ENCODE peak calls at places on chromosomes 13 and 19, in nine cellular contexts. One of them, this sample, is unnamed.

GRCh38 chr13:106114981-106115554 is 420.4 kb downstream of the EFNB2 start:
- DNase-seq in OCI-M1: no peak
- DNase-seq in progenitor cell of endocrine pancreas: no peak
- DNase-seq in astrocyte of the cerebellum: peak
- DNase-seq in colonic mucosa: no peak
- DNase-seq in type B pancreatic cell: no peak
- DNase-seq in mesothelial cell of epicardium: no peak
- DNase-seq in activated CD4-positive, alpha-beta memory T cell treated with anti-CD3 and anti-CD28 coated beads, Interleukin-2, amount 10 ng/mL, durations not matched to agents 7 days and 5 days: no peak
- DNase-seq in stimulated activated CD8-positive, alpha-beta memory T cell treated with anti-CD3 and anti-CD28 coated beads, Interleukin-12 subunit alpha, Interleukin-12 subunit beta, amount 100 ng/mL, for 4 hours: no peak
- DNase-seq in this sample: no peak

GRCh38 chr13:50731400-50731799 is 112.1 kb downstream of the DLEU7 start:
- DNase-seq in OCI-M1: no peak
- DNase-seq in progenitor cell of endocrine pancreas: no peak
- DNase-seq in astrocyte of the cerebellum: peak
- DNase-seq in colonic mucosa: no peak
- DNase-seq in type B pancreatic cell: no peak
- DNase-seq in mesothelial cell of epicardium: no peak
- DNase-seq in activated CD4-positive, alpha-beta memory T cell treated with anti-CD3 and anti-CD28 coated beads, Interleukin-2, amount 10 ng/mL, durations not matched to agents 7 days and 5 days: no peak
- DNase-seq in stimulated activated CD8-positive, alpha-beta memory T cell treated with anti-CD3 and anti-CD28 coated beads, Interleukin-12 subunit alpha, Interleukin-12 subunit beta, amount 100 ng/mL, for 4 hours: no peak
- DNase-seq in this sample: no peak

GRCh38 chr19:49196527-49197240 is 39.1 kb downstream of the TRPM4 start:
- DNase-seq in OCI-M1: no peak
- DNase-seq in progenitor cell of endocrine pancreas: no peak
- DNase-seq in astrocyte of the cerebellum: no peak
- DNase-seq in colonic mucosa: peak
- DNase-seq in type B pancreatic cell: no peak
- DNase-seq in mesothelial cell of epicardium: no peak
- DNase-seq in activated CD4-positive, alpha-beta memory T cell treated with anti-CD3 and anti-CD28 coated beads, Interleukin-2, amount 10 ng/mL, durations not matched to agents 7 days and 5 days: no peak
- DNase-seq in stimulated activated CD8-positive, alpha-beta memory T cell treated with anti-CD3 and anti-CD28 coated beads, Interleukin-12 subunit alpha, Interleukin-12 subunit beta, amount 100 ng/mL, for 4 hours: no peak
- DNase-seq in this sample: no peak

GRCh38 chr19:48635263-48635965 is 1.8 kb downstream of the DBP start:
- DNase-seq in OCI-M1: peak
- DNase-seq in progenitor cell of endocrine pancreas: no peak
- DNase-seq in astrocyte of the cerebellum: no peak
- DNase-seq in colonic mucosa: peak
- DNase-seq in type B pancreatic cell: peak
- DNase-seq in mesothelial cell of epicardium: no peak
- DNase-seq in activated CD4-positive, alpha-beta memory T cell treated with anti-CD3 and anti-CD28 coated beads, Interleukin-2, amount 10 ng/mL, durations not matched to agents 7 days and 5 days: peak
- DNase-seq in stimulated activated CD8-positive, alpha-beta memory T cell treated with anti-CD3 and anti-CD28 coated beads, Interleukin-12 subunit alpha, Interleukin-12 subunit beta, amount 100 ng/mL, for 4 hours: peak
- DNase-seq in this sample: peak

GRCh38 chr19:38912600-38913514 is 871 bp upstream of the CCER2 start:
- DNase-seq in OCI-M1: peak
- DNase-seq in progenitor cell of endocrine pancreas: no peak
- DNase-seq in astrocyte of the cerebellum: no peak
- DNase-seq in colonic mucosa: no peak
- DNase-seq in type B pancreatic cell: no peak
- DNase-seq in mesothelial cell of epicardium: no peak
- DNase-seq in activated CD4-positive, alpha-beta memory T cell treated with anti-CD3 and anti-CD28 coated beads, Interleukin-2, amount 10 ng/mL, durations not matched to agents 7 days and 5 days: no peak
- DNase-seq in stimulated activated CD8-positive, alpha-beta memory T cell treated with anti-CD3 and anti-CD28 coated beads, Interleukin-12 subunit alpha, Interleukin-12 subunit beta, amount 100 ng/mL, for 4 hours: no peak
- DNase-seq in this sample: no peak

GRCh38 chr13:26280295-26280694 is 26.4 kb downstream of the CDK8 start:
- DNase-seq in OCI-M1: no peak
- DNase-seq in progenitor cell of endocrine pancreas: no peak
- DNase-seq in astrocyte of the cerebellum: no peak
- DNase-seq in colonic mucosa: no peak
- DNase-seq in type B pancreatic cell: no peak
- DNase-seq in mesothelial cell of epicardium: no peak
- DNase-seq in activated CD4-positive, alpha-beta memory T cell treated with anti-CD3 and anti-CD28 coated beads, Interleukin-2, amount 10 ng/mL, durations not matched to agents 7 days and 5 days: no peak
- DNase-seq in stimulated activated CD8-positive, alpha-beta memory T cell treated with anti-CD3 and anti-CD28 coated beads, Interleukin-12 subunit alpha, Interleukin-12 subunit beta, amount 100 ng/mL, for 4 hours: no peak
- DNase-seq in this sample: no peak

GRCh38 chr13:51426982-51427381 is 25.9 kb downstream of the INTS6 start:
- DNase-seq in OCI-M1: no peak
- DNase-seq in progenitor cell of endocrine pancreas: no peak
- DNase-seq in astrocyte of the cerebellum: no peak
- DNase-seq in colonic mucosa: no peak
- DNase-seq in type B pancreatic cell: no peak
- DNase-seq in mesothelial cell of epicardium: no peak
- DNase-seq in activated CD4-positive, alpha-beta memory T cell treated with anti-CD3 and anti-CD28 coated beads, Interleukin-2, amount 10 ng/mL, durations not matched to agents 7 days and 5 days: no peak
- DNase-seq in stimulated activated CD8-positive, alpha-beta memory T cell treated with anti-CD3 and anti-CD28 coated beads, Interleukin-12 subunit alpha, Interleukin-12 subunit beta, amount 100 ng/mL, for 4 hours: no peak
- DNase-seq in this sample: no peak

GRCh38 chr13:102914629-102914935 is 68.8 kb downstream of the ERCC5 start:
- DNase-seq in OCI-M1: no peak
- DNase-seq in progenitor cell of endocrine pancreas: no peak
- DNase-seq in astrocyte of the cerebellum: no peak
- DNase-seq in colonic mucosa: no peak
- DNase-seq in type B pancreatic cell: no peak
- DNase-seq in mesothelial cell of epicardium: no peak
- DNase-seq in activated CD4-positive, alpha-beta memory T cell treated with anti-CD3 and anti-CD28 coated beads, Interleukin-2, amount 10 ng/mL, durations not matched to agents 7 days and 5 days: no peak
- DNase-seq in stimulated activated CD8-positive, alpha-beta memory T cell treated with anti-CD3 and anti-CD28 coated beads, Interleukin-12 subunit alpha, Interleukin-12 subunit beta, amount 100 ng/mL, for 4 hours: no peak
- DNase-seq in this sample: no peak

GRCh38 chr19:49502866-49503581 is 6.8 kb downstream of the RPS11 start:
- DNase-seq in OCI-M1: peak
- DNase-seq in progenitor cell of endocrine pancreas: no peak
- DNase-seq in astrocyte of the cerebellum: peak
- DNase-seq in colonic mucosa: no peak
- DNase-seq in type B pancreatic cell: no peak
- DNase-seq in mesothelial cell of epicardium: no peak
- DNase-seq in activated CD4-positive, alpha-beta memory T cell treated with anti-CD3 and anti-CD28 coated beads, Interleukin-2, amount 10 ng/mL, durations not matched to agents 7 days and 5 days: peak
- DNase-seq in stimulated activated CD8-positive, alpha-beta memory T cell treated with anti-CD3 and anti-CD28 coated beads, Interleukin-12 subunit alpha, Interleukin-12 subunit beta, amount 100 ng/mL, for 4 hours: no peak
- DNase-seq in this sample: peak

GRCh38 chr19:30304540-30304939 is 67.6 kb upstream of the ZNF536 start:
- DNase-seq in OCI-M1: no peak
- DNase-seq in progenitor cell of endocrine pancreas: no peak
- DNase-seq in astrocyte of the cerebellum: no peak
- DNase-seq in colonic mucosa: no peak
- DNase-seq in type B pancreatic cell: no peak
- DNase-seq in mesothelial cell of epicardium: no peak
- DNase-seq in activated CD4-positive, alpha-beta memory T cell treated with anti-CD3 and anti-CD28 coated beads, Interleukin-2, amount 10 ng/mL, durations not matched to agents 7 days and 5 days: no peak
- DNase-seq in stimulated activated CD8-positive, alpha-beta memory T cell treated with anti-CD3 and anti-CD28 coated beads, Interleukin-12 subunit alpha, Interleukin-12 subunit beta, amount 100 ng/mL, for 4 hours: no peak
- DNase-seq in this sample: no peak

GRCh38 chr19:47228937-47229673 is 1.9 kb downstream of the BBC3 start:
- DNase-seq in OCI-M1: peak
- DNase-seq in progenitor cell of endocrine pancreas: no peak
- DNase-seq in astrocyte of the cerebellum: no peak
- DNase-seq in colonic mucosa: peak
- DNase-seq in type B pancreatic cell: no peak
- DNase-seq in mesothelial cell of epicardium: no peak
- DNase-seq in activated CD4-positive, alpha-beta memory T cell treated with anti-CD3 and anti-CD28 coated beads, Interleukin-2, amount 10 ng/mL, durations not matched to agents 7 days and 5 days: peak
- DNase-seq in stimulated activated CD8-positive, alpha-beta memory T cell treated with anti-CD3 and anti-CD28 coated beads, Interleukin-12 subunit alpha, Interleukin-12 subunit beta, amount 100 ng/mL, for 4 hours: no peak
- DNase-seq in this sample: no peak

GRCh38 chr19:33441277-33441699 is 67.8 kb downstream of the CEBPG start:
- DNase-seq in OCI-M1: peak
- DNase-seq in progenitor cell of endocrine pancreas: no peak
- DNase-seq in astrocyte of the cerebellum: no peak
- DNase-seq in colonic mucosa: no peak
- DNase-seq in type B pancreatic cell: no peak
- DNase-seq in mesothelial cell of epicardium: no peak
- DNase-seq in activated CD4-positive, alpha-beta memory T cell treated with anti-CD3 and anti-CD28 coated beads, Interleukin-2, amount 10 ng/mL, durations not matched to agents 7 days and 5 days: peak
- DNase-seq in stimulated activated CD8-positive, alpha-beta memory T cell treated with anti-CD3 and anti-CD28 coated beads, Interleukin-12 subunit alpha, Interleukin-12 subunit beta, amount 100 ng/mL, for 4 hours: no peak
- DNase-seq in this sample: no peak

GRCh38 chr19:7923295-7924191 is 2.4 kb downstream of the CTXN1 start:
- DNase-seq in OCI-M1: no peak
- DNase-seq in progenitor cell of endocrine pancreas: no peak
- DNase-seq in astrocyte of the cerebellum: no peak
- DNase-seq in colonic mucosa: no peak
- DNase-seq in type B pancreatic cell: no peak
- DNase-seq in mesothelial cell of epicardium: peak
- DNase-seq in activated CD4-positive, alpha-beta memory T cell treated with anti-CD3 and anti-CD28 coated beads, Interleukin-2, amount 10 ng/mL, durations not matched to agents 7 days and 5 days: no peak
- DNase-seq in stimulated activated CD8-positive, alpha-beta memory T cell treated with anti-CD3 and anti-CD28 coated beads, Interleukin-12 subunit alpha, Interleukin-12 subunit beta, amount 100 ng/mL, for 4 hours: no peak
- DNase-seq in this sample: no peak

GRCh38 chr13:39892731-39893293 is 237.3 kb downstream of the COG6 start:
- DNase-seq in OCI-M1: no peak
- DNase-seq in progenitor cell of endocrine pancreas: no peak
- DNase-seq in astrocyte of the cerebellum: no peak
- DNase-seq in colonic mucosa: no peak
- DNase-seq in type B pancreatic cell: no peak
- DNase-seq in mesothelial cell of epicardium: no peak
- DNase-seq in activated CD4-positive, alpha-beta memory T cell treated with anti-CD3 and anti-CD28 coated beads, Interleukin-2, amount 10 ng/mL, durations not matched to agents 7 days and 5 days: peak
- DNase-seq in stimulated activated CD8-positive, alpha-beta memory T cell treated with anti-CD3 and anti-CD28 coated beads, Interleukin-12 subunit alpha, Interleukin-12 subunit beta, amount 100 ng/mL, for 4 hours: no peak
- DNase-seq in this sample: no peak

GRCh38 chr13:94079876-94080275 is 399.6 kb downstream of the DCT start:
- DNase-seq in OCI-M1: no peak
- DNase-seq in progenitor cell of endocrine pancreas: no peak
- DNase-seq in astrocyte of the cerebellum: no peak
- DNase-seq in colonic mucosa: no peak
- DNase-seq in type B pancreatic cell: no peak
- DNase-seq in mesothelial cell of epicardium: no peak
- DNase-seq in activated CD4-positive, alpha-beta memory T cell treated with anti-CD3 and anti-CD28 coated beads, Interleukin-2, amount 10 ng/mL, durations not matched to agents 7 days and 5 days: no peak
- DNase-seq in stimulated activated CD8-positive, alpha-beta memory T cell treated with anti-CD3 and anti-CD28 coated beads, Interleukin-12 subunit alpha, Interleukin-12 subunit beta, amount 100 ng/mL, for 4 hours: no peak
- DNase-seq in this sample: no peak

GRCh38 chr13:109314101-109314500 is 472.3 kb downstream of the IRS2 start:
- DNase-seq in OCI-M1: no peak
- DNase-seq in progenitor cell of endocrine pancreas: no peak
- DNase-seq in astrocyte of the cerebellum: no peak
- DNase-seq in colonic mucosa: no peak
- DNase-seq in type B pancreatic cell: no peak
- DNase-seq in mesothelial cell of epicardium: no peak
- DNase-seq in activated CD4-positive, alpha-beta memory T cell treated with anti-CD3 and anti-CD28 coated beads, Interleukin-2, amount 10 ng/mL, durations not matched to agents 7 days and 5 days: no peak
- DNase-seq in stimulated activated CD8-positive, alpha-beta memory T cell treated with anti-CD3 and anti-CD28 coated beads, Interleukin-12 subunit alpha, Interleukin-12 subunit beta, amount 100 ng/mL, for 4 hours: no peak
- DNase-seq in this sample: no peak

GRCh38 chr13:36430247-36431203 is 1.8 kb upstream of the CCNA1 start:
- DNase-seq in OCI-M1: no peak
- DNase-seq in progenitor cell of endocrine pancreas: no peak
- DNase-seq in astrocyte of the cerebellum: no peak
- DNase-seq in colonic mucosa: no peak
- DNase-seq in type B pancreatic cell: no peak
- DNase-seq in mesothelial cell of epicardium: no peak
- DNase-seq in activated CD4-positive, alpha-beta memory T cell treated with anti-CD3 and anti-CD28 coated beads, Interleukin-2, amount 10 ng/mL, durations not matched to agents 7 days and 5 days: no peak
- DNase-seq in stimulated activated CD8-positive, alpha-beta memory T cell treated with anti-CD3 and anti-CD28 coated beads, Interleukin-12 subunit alpha, Interleukin-12 subunit beta, amount 100 ng/mL, for 4 hours: no peak
- DNase-seq in this sample: peak

GRCh38 chr19:54464624-54465266 is 1.2 kb upstream of the LENG9 start:
- DNase-seq in OCI-M1: peak
- DNase-seq in progenitor cell of endocrine pancreas: peak
- DNase-seq in astrocyte of the cerebellum: no peak
- DNase-seq in colonic mucosa: peak
- DNase-seq in type B pancreatic cell: peak
- DNase-seq in mesothelial cell of epicardium: no peak
- DNase-seq in activated CD4-positive, alpha-beta memory T cell treated with anti-CD3 and anti-CD28 coated beads, Interleukin-2, amount 10 ng/mL, durations not matched to agents 7 days and 5 days: peak
- DNase-seq in stimulated activated CD8-positive, alpha-beta memory T cell treated with anti-CD3 and anti-CD28 coated beads, Interleukin-12 subunit alpha, Interleukin-12 subunit beta, amount 100 ng/mL, for 4 hours: peak
- DNase-seq in this sample: peak

GRCh38 chr19:37251308-37252229 is 33.6 kb downstream of the ZNF383 start:
- DNase-seq in OCI-M1: peak
- DNase-seq in progenitor cell of endocrine pancreas: no peak
- DNase-seq in astrocyte of the cerebellum: peak
- DNase-seq in colonic mucosa: peak
- DNase-seq in type B pancreatic cell: no peak
- DNase-seq in mesothelial cell of epicardium: no peak
- DNase-seq in activated CD4-positive, alpha-beta memory T cell treated with anti-CD3 and anti-CD28 coated beads, Interleukin-2, amount 10 ng/mL, durations not matched to agents 7 days and 5 days: peak
- DNase-seq in stimulated activated CD8-positive, alpha-beta memory T cell treated with anti-CD3 and anti-CD28 coated beads, Interleukin-12 subunit alpha, Interleukin-12 subunit beta, amount 100 ng/mL, for 4 hours: peak
- DNase-seq in this sample: no peak

GRCh38 chr13:85277753-85278152 is 521.5 kb downstream of the SLITRK6 start:
- DNase-seq in OCI-M1: no peak
- DNase-seq in progenitor cell of endocrine pancreas: no peak
- DNase-seq in astrocyte of the cerebellum: no peak
- DNase-seq in colonic mucosa: no peak
- DNase-seq in type B pancreatic cell: no peak
- DNase-seq in mesothelial cell of epicardium: no peak
- DNase-seq in activated CD4-positive, alpha-beta memory T cell treated with anti-CD3 and anti-CD28 coated beads, Interleukin-2, amount 10 ng/mL, durations not matched to agents 7 days and 5 days: no peak
- DNase-seq in stimulated activated CD8-positive, alpha-beta memory T cell treated with anti-CD3 and anti-CD28 coated beads, Interleukin-12 subunit alpha, Interleukin-12 subunit beta, amount 100 ng/mL, for 4 hours: no peak
- DNase-seq in this sample: no peak

GRCh38 chr13:28338202-28338601 is 156.7 kb downstream of the FLT1 start:
- DNase-seq in OCI-M1: no peak
- DNase-seq in progenitor cell of endocrine pancreas: no peak
- DNase-seq in astrocyte of the cerebellum: peak
- DNase-seq in colonic mucosa: no peak
- DNase-seq in type B pancreatic cell: no peak
- DNase-seq in mesothelial cell of epicardium: no peak
- DNase-seq in activated CD4-positive, alpha-beta memory T cell treated with anti-CD3 and anti-CD28 coated beads, Interleukin-2, amount 10 ng/mL, durations not matched to agents 7 days and 5 days: no peak
- DNase-seq in stimulated activated CD8-positive, alpha-beta memory T cell treated with anti-CD3 and anti-CD28 coated beads, Interleukin-12 subunit alpha, Interleukin-12 subunit beta, amount 100 ng/mL, for 4 hours: no peak
- DNase-seq in this sample: no peak

GRCh38 chr19:6728346-6728745 is 7.9 kb upstream of the C3 start:
- DNase-seq in OCI-M1: peak
- DNase-seq in progenitor cell of endocrine pancreas: no peak
- DNase-seq in astrocyte of the cerebellum: no peak
- DNase-seq in colonic mucosa: no peak
- DNase-seq in type B pancreatic cell: no peak
- DNase-seq in mesothelial cell of epicardium: no peak
- DNase-seq in activated CD4-positive, alpha-beta memory T cell treated with anti-CD3 and anti-CD28 coated beads, Interleukin-2, amount 10 ng/mL, durations not matched to agents 7 days and 5 days: no peak
- DNase-seq in stimulated activated CD8-positive, alpha-beta memory T cell treated with anti-CD3 and anti-CD28 coated beads, Interleukin-12 subunit alpha, Interleukin-12 subunit beta, amount 100 ng/mL, for 4 hours: no peak
- DNase-seq in this sample: no peak

GRCh38 chr19:13176345-13176744 is 26.1 kb downstream of the IER2 start:
- DNase-seq in OCI-M1: no peak
- DNase-seq in progenitor cell of endocrine pancreas: no peak
- DNase-seq in astrocyte of the cerebellum: no peak
- DNase-seq in colonic mucosa: no peak
- DNase-seq in type B pancreatic cell: no peak
- DNase-seq in mesothelial cell of epicardium: no peak
- DNase-seq in activated CD4-positive, alpha-beta memory T cell treated with anti-CD3 and anti-CD28 coated beads, Interleukin-2, amount 10 ng/mL, durations not matched to agents 7 days and 5 days: no peak
- DNase-seq in stimulated activated CD8-positive, alpha-beta memory T cell treated with anti-CD3 and anti-CD28 coated beads, Interleukin-12 subunit alpha, Interleukin-12 subunit beta, amount 100 ng/mL, for 4 hours: no peak
- DNase-seq in this sample: no peak

GRCh38 chr13:97946951-97947588 is 6.4 kb upstream of the IPO5 start:
- DNase-seq in OCI-M1: no peak
- DNase-seq in progenitor cell of endocrine pancreas: no peak
- DNase-seq in astrocyte of the cerebellum: peak
- DNase-seq in colonic mucosa: no peak
- DNase-seq in type B pancreatic cell: no peak
- DNase-seq in mesothelial cell of epicardium: no peak
- DNase-seq in activated CD4-positive, alpha-beta memory T cell treated with anti-CD3 and anti-CD28 coated beads, Interleukin-2, amount 10 ng/mL, durations not matched to agents 7 days and 5 days: no peak
- DNase-seq in stimulated activated CD8-positive, alpha-beta memory T cell treated with anti-CD3 and anti-CD28 coated beads, Interleukin-12 subunit alpha, Interleukin-12 subunit beta, amount 100 ng/mL, for 4 hours: no peak
- DNase-seq in this sample: no peak

GRCh38 chr13:23681253-23681652 is 111.0 kb downstream of the TNFRSF19 start:
- DNase-seq in OCI-M1: no peak
- DNase-seq in progenitor cell of endocrine pancreas: no peak
- DNase-seq in astrocyte of the cerebellum: no peak
- DNase-seq in colonic mucosa: no peak
- DNase-seq in type B pancreatic cell: no peak
- DNase-seq in mesothelial cell of epicardium: no peak
- DNase-seq in activated CD4-positive, alpha-beta memory T cell treated with anti-CD3 and anti-CD28 coated beads, Interleukin-2, amount 10 ng/mL, durations not matched to agents 7 days and 5 days: no peak
- DNase-seq in stimulated activated CD8-positive, alpha-beta memory T cell treated with anti-CD3 and anti-CD28 coated beads, Interleukin-12 subunit alpha, Interleukin-12 subunit beta, amount 100 ng/mL, for 4 hours: no peak
- DNase-seq in this sample: no peak

GRCh38 chr19:46620716-46621115 is 4.2 kb downstream of the PTGIR start:
- DNase-seq in OCI-M1: no peak
- DNase-seq in progenitor cell of endocrine pancreas: no peak
- DNase-seq in astrocyte of the cerebellum: no peak
- DNase-seq in colonic mucosa: no peak
- DNase-seq in type B pancreatic cell: no peak
- DNase-seq in mesothelial cell of epicardium: no peak
- DNase-seq in activated CD4-positive, alpha-beta memory T cell treated with anti-CD3 and anti-CD28 coated beads, Interleukin-2, amount 10 ng/mL, durations not matched to agents 7 days and 5 days: no peak
- DNase-seq in stimulated activated CD8-positive, alpha-beta memory T cell treated with anti-CD3 and anti-CD28 coated beads, Interleukin-12 subunit alpha, Interleukin-12 subunit beta, amount 100 ng/mL, for 4 hours: no peak
- DNase-seq in this sample: no peak

GRCh38 chr19:55096061-55096701 is 20.5 kb downstream of the EPS8L1 start:
- DNase-seq in OCI-M1: no peak
- DNase-seq in progenitor cell of endocrine pancreas: no peak
- DNase-seq in astrocyte of the cerebellum: no peak
- DNase-seq in colonic mucosa: no peak
- DNase-seq in type B pancreatic cell: no peak
- DNase-seq in mesothelial cell of epicardium: no peak
- DNase-seq in activated CD4-positive, alpha-beta memory T cell treated with anti-CD3 and anti-CD28 coated beads, Interleukin-2, amount 10 ng/mL, durations not matched to agents 7 days and 5 days: no peak
- DNase-seq in stimulated activated CD8-positive, alpha-beta memory T cell treated with anti-CD3 and anti-CD28 coated beads, Interleukin-12 subunit alpha, Interleukin-12 subunit beta, amount 100 ng/mL, for 4 hours: no peak
- DNase-seq in this sample: no peak

GRCh38 chr19:17779281-17779930 is 15.5 kb upstream of the B3GNT3 start:
- DNase-seq in OCI-M1: peak
- DNase-seq in progenitor cell of endocrine pancreas: no peak
- DNase-seq in astrocyte of the cerebellum: no peak
- DNase-seq in colonic mucosa: peak
- DNase-seq in type B pancreatic cell: no peak
- DNase-seq in mesothelial cell of epicardium: no peak
- DNase-seq in activated CD4-positive, alpha-beta memory T cell treated with anti-CD3 and anti-CD28 coated beads, Interleukin-2, amount 10 ng/mL, durations not matched to agents 7 days and 5 days: no peak
- DNase-seq in stimulated activated CD8-positive, alpha-beta memory T cell treated with anti-CD3 and anti-CD28 coated beads, Interleukin-12 subunit alpha, Interleukin-12 subunit beta, amount 100 ng/mL, for 4 hours: no peak
- DNase-seq in this sample: no peak

GRCh38 chr13:42876270-42876714 is 94.9 kb downstream of the FAM216B start:
- DNase-seq in OCI-M1: no peak
- DNase-seq in progenitor cell of endocrine pancreas: no peak
- DNase-seq in astrocyte of the cerebellum: no peak
- DNase-seq in colonic mucosa: no peak
- DNase-seq in type B pancreatic cell: no peak
- DNase-seq in mesothelial cell of epicardium: no peak
- DNase-seq in activated CD4-positive, alpha-beta memory T cell treated with anti-CD3 and anti-CD28 coated beads, Interleukin-2, amount 10 ng/mL, durations not matched to agents 7 days and 5 days: no peak
- DNase-seq in stimulated activated CD8-positive, alpha-beta memory T cell treated with anti-CD3 and anti-CD28 coated beads, Interleukin-12 subunit alpha, Interleukin-12 subunit beta, amount 100 ng/mL, for 4 hours: no peak
- DNase-seq in this sample: no peak